ENCODE peak calls at places on chromosomes 2 and 18, in seven cellular contexts. One of them, this sample, is unnamed.

GRCh38 chr2:42147641-42148274 is 21.4 kb upstream of the EML4 start:
- DNase-seq in H1: no peak
- DNase-seq in IMR-90: peak
- DNase-seq in mesenchymal stem cell: peak
- DNase-seq in H9: no peak
- DNase-seq in mesendoderm: no peak
- DNase-seq in neuronal stem cell: no peak
- DNase-seq in this sample: peak

GRCh38 chr18:3265564-3266033 is 3.7 kb downstream of the MYL12B start:
- DNase-seq in H1: no peak
- DNase-seq in H9: no peak
- DNase-seq in neuronal stem cell: no peak
- DNase-seq in mesenchymal stem cell: peak
- DNase-seq in mesendoderm: peak
- DNase-seq in IMR-90: peak
- DNase-seq in this sample: peak

GRCh38 chr2:26685312-26685711 is 7.2 kb upstream of the KCNK3 start:
- DNase-seq in H9: no peak
- DNase-seq in mesenchymal stem cell: no peak
- DNase-seq in H1: no peak
- DNase-seq in mesendoderm: no peak
- DNase-seq in IMR-90: no peak
- DNase-seq in neuronal stem cell: no peak
- DNase-seq in this sample: no peak

GRCh38 chr2:68371581-68371980 is 6.5 kb downstream of the PLEK start:
- DNase-seq in neuronal stem cell: no peak
- DNase-seq in IMR-90: no peak
- DNase-seq in H1: no peak
- DNase-seq in mesenchymal stem cell: no peak
- DNase-seq in H9: no peak
- DNase-seq in mesendoderm: no peak
- DNase-seq in this sample: no peak

GRCh38 chr2:60118917-60119316 is 434.5 kb downstream of the BCL11A start:
- DNase-seq in mesendoderm: no peak
- DNase-seq in H9: no peak
- DNase-seq in mesenchymal stem cell: no peak
- DNase-seq in neuronal stem cell: no peak
- DNase-seq in H1: no peak
- DNase-seq in IMR-90: no peak
- DNase-seq in this sample: no peak

GRCh38 chr18:27712066-27712465 is 464.9 kb downstream of the CDH2 start:
- DNase-seq in neuronal stem cell: no peak
- DNase-seq in IMR-90: no peak
- DNase-seq in mesenchymal stem cell: no peak
- DNase-seq in H9: no peak
- DNase-seq in mesendoderm: peak
- DNase-seq in H1: no peak
- DNase-seq in this sample: no peak

GRCh38 chr2:33552758-33553461 is 46.2 kb downstream of the FAM98A start:
- DNase-seq in mesenchymal stem cell: peak
- DNase-seq in IMR-90: peak
- DNase-seq in neuronal stem cell: no peak
- DNase-seq in H9: no peak
- DNase-seq in mesendoderm: no peak
- DNase-seq in H1: no peak
- DNase-seq in this sample: peak

GRCh38 chr2:121288454-121289231 is 3.6 kb upstream of the TFCP2L1 start:
- DNase-seq in mesendoderm: no peak
- DNase-seq in mesenchymal stem cell: no peak
- DNase-seq in neuronal stem cell: no peak
- DNase-seq in H1: no peak
- DNase-seq in H9: no peak
- DNase-seq in IMR-90: no peak
- DNase-seq in this sample: no peak

GRCh38 chr2:23836505-23836904 is 90.4 kb downstream of the ATAD2B start:
- DNase-seq in IMR-90: no peak
- DNase-seq in H9: no peak
- DNase-seq in H1: no peak
- DNase-seq in mesendoderm: peak
- DNase-seq in mesenchymal stem cell: no peak
- DNase-seq in neuronal stem cell: no peak
- DNase-seq in this sample: no peak

GRCh38 chr2:101805146-101806088 is 107.9 kb downstream of the MAP4K4 start:
- DNase-seq in IMR-90: peak
- DNase-seq in neuronal stem cell: no peak
- DNase-seq in mesenchymal stem cell: peak
- DNase-seq in mesendoderm: peak
- DNase-seq in H9: no peak
- DNase-seq in H1: no peak
- DNase-seq in this sample: peak

GRCh38 chr2:8193146-8193545 is 488.7 kb upstream of the ID2 start:
- DNase-seq in mesendoderm: no peak
- DNase-seq in mesenchymal stem cell: no peak
- DNase-seq in IMR-90: peak
- DNase-seq in neuronal stem cell: peak
- DNase-seq in H1: no peak
- DNase-seq in H9: no peak
- DNase-seq in this sample: no peak

GRCh38 chr2:100592226-100592625 is 29.4 kb downstream of the PDCL3 start:
- DNase-seq in H9: no peak
- DNase-seq in mesenchymal stem cell: peak
- DNase-seq in H1: no peak
- DNase-seq in mesendoderm: no peak
- DNase-seq in IMR-90: peak
- DNase-seq in neuronal stem cell: no peak
- DNase-seq in this sample: no peak

GRCh38 chr18:67766930-67767329 is 250.4 kb upstream of the DSEL start:
- DNase-seq in mesendoderm: no peak
- DNase-seq in H1: no peak
- DNase-seq in IMR-90: peak
- DNase-seq in H9: no peak
- DNase-seq in mesenchymal stem cell: peak
- DNase-seq in neuronal stem cell: no peak
- DNase-seq in this sample: no peak

GRCh38 chr2:140128909-140129308 is 1348.7 kb upstream of the NXPH2 start:
- DNase-seq in neuronal stem cell: no peak
- DNase-seq in mesendoderm: no peak
- DNase-seq in mesenchymal stem cell: no peak
- DNase-seq in H9: no peak
- DNase-seq in IMR-90: no peak
- DNase-seq in H1: no peak
- DNase-seq in this sample: no peak

DNA sequence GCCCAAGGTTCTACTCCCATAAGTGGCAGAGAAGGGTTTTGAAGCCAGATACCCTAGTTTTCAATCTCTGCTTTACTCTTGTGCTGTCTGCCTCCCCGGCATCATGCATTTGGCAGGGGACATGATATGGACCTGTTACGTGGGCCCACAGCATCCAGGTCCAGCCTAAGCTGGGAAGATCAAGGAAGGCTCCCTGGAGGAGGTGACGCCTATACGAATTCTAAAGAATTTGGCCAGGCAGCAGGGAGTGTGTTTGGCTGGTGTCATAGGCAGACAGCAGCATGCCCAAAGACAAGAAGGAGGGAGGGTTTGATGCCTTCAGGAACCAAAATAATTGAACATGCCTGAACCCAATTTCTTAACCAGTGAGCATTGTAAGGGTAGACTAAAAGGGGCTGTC is 21.2 kb downstream of the NRP2 start:
- DNase-seq in H1: no peak
- DNase-seq in IMR-90: no peak
- DNase-seq in H9: no peak
- DNase-seq in neuronal stem cell: no peak
- DNase-seq in mesenchymal stem cell: no peak
- DNase-seq in mesendoderm: no peak
- DNase-seq in this sample: no peak
- H3K18ac ChIP-seq in H1: no peak
- H3K18ac ChIP-seq in IMR-90: no peak
- H3K18ac ChIP-seq in H9: no peak
- H3K18ac ChIP-seq in neuronal stem cell: peak
- H3K18ac ChIP-seq in mesenchymal stem cell: peak
- H3K18ac ChIP-seq in mesendoderm: peak
- H3K18ac ChIP-seq in this sample: no peak

GRCh38 chr18:22800551-22800951 is 132.6 kb upstream of the RBBP8 start:
- DNase-seq in H9: no peak
- DNase-seq in mesendoderm: no peak
- DNase-seq in H1: no peak
- DNase-seq in IMR-90: peak
- DNase-seq in neuronal stem cell: no peak
- DNase-seq in mesenchymal stem cell: peak
- DNase-seq in this sample: no peak
- H3K18ac ChIP-seq in H9: no peak
- H3K18ac ChIP-seq in mesendoderm: no peak
- H3K18ac ChIP-seq in H1: no peak
- H3K18ac ChIP-seq in IMR-90: no peak
- H3K18ac ChIP-seq in neuronal stem cell: no peak
- H3K18ac ChIP-seq in mesenchymal stem cell: no peak
- H3K18ac ChIP-seq in this sample: no peak

DNA sequence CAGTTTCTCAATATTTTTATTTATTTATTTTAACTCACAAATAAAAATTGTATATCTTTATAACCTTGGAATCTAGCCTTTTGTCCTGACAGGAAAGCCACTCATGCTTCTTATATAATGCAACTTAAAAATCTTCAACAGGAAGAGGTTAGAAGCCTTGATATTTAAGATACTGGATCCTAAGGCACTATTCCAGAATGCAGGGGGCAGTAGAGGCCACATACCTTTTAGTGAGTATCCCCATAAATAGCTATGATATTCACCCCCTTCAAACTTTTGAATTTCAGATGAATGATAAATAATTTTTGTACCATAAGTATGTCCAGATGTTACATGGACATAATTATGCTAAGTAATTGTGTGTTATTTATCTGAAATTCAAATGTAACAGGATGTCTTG is 592.7 kb upstream of the VRK2 start:
- DNase-seq in mesendoderm: peak
- DNase-seq in H1: no peak
- DNase-seq in neuronal stem cell: no peak
- DNase-seq in H9: no peak
- DNase-seq in IMR-90: no peak
- DNase-seq in mesenchymal stem cell: no peak
- DNase-seq in this sample: no peak
- H3K18ac ChIP-seq in mesendoderm: no peak
- H3K18ac ChIP-seq in H1: no peak
- H3K18ac ChIP-seq in neuronal stem cell: no peak
- H3K18ac ChIP-seq in H9: no peak
- H3K18ac ChIP-seq in IMR-90: no peak
- H3K18ac ChIP-seq in mesenchymal stem cell: no peak
- H3K18ac ChIP-seq in this sample: no peak

DNA sequence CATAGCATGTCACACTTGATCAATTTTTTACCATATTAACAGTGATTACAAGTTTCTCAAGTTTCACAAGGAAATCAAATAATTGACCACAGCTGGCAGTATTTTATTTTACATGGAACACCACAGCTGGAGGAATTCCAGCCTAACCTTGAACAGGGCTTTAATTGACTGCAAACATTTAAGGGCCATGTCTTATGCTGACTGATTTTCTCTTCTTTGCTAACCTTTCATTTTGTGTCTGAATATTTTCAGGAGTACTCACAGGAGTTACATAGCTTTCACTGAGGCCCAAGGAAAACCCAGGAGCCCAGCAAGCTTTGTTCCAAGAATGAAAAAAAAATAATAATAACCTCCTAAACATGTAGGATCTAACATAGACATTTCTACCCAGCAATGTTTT is 49.6 kb downstream of the FRZB start:
- DNase-seq in H1: no peak
- DNase-seq in mesendoderm: no peak
- DNase-seq in neuronal stem cell: no peak
- DNase-seq in H9: no peak
- DNase-seq in mesenchymal stem cell: no peak
- DNase-seq in IMR-90: peak
- DNase-seq in this sample: no peak
- H3K18ac ChIP-seq in H1: no peak
- H3K18ac ChIP-seq in mesendoderm: no peak
- H3K18ac ChIP-seq in neuronal stem cell: no peak
- H3K18ac ChIP-seq in H9: no peak
- H3K18ac ChIP-seq in mesenchymal stem cell: no peak
- H3K18ac ChIP-seq in IMR-90: no peak
- H3K18ac ChIP-seq in this sample: no peak

GRCh38 chr2:88355486-88355885 is 97.0 kb downstream of the FOXI3 start:
- DNase-seq in IMR-90: no peak
- DNase-seq in neuronal stem cell: no peak
- DNase-seq in H1: no peak
- DNase-seq in mesenchymal stem cell: no peak
- DNase-seq in H9: peak
- DNase-seq in mesendoderm: peak
- DNase-seq in this sample: no peak

GRCh38 chr2:88350641-88351601 is 101.6 kb downstream of the FOXI3 start:
- DNase-seq in IMR-90: peak
- DNase-seq in mesendoderm: peak
- DNase-seq in neuronal stem cell: peak
- DNase-seq in H9: peak
- DNase-seq in mesenchymal stem cell: no peak
- DNase-seq in H1: peak
- DNase-seq in this sample: peak

GRCh38 chr2:88345842-88346241 is 106.7 kb downstream of the FOXI3 start:
- DNase-seq in H9: no peak
- DNase-seq in IMR-90: no peak
- DNase-seq in H1: no peak
- DNase-seq in mesendoderm: no peak
- DNase-seq in mesenchymal stem cell: no peak
- DNase-seq in neuronal stem cell: no peak
- DNase-seq in this sample: no peak

DNA sequence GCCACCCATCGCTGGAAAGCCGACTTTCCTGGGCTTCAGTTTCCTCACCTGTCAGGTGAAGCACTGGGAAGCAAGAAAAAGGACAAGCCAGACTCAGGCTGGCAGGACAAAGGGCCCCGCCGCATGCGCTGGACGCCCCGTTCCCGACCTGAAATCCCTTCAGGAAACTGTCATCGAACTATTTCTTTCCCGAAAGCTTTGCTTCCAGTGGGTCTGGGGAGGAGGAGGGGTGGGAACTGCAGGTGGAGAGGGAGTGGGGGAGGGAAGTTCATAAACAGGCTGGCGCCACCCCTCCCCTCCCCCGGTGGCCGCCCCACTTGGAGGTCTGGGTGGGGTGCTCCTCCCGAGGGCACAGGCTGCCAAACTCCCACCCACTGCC is 102.2 kb downstream of the FOXI3 start:
- DNase-seq in mesendoderm: peak
- DNase-seq in IMR-90: no peak
- DNase-seq in H1: no peak
- DNase-seq in mesenchymal stem cell: no peak
- DNase-seq in H9: no peak
- DNase-seq in neuronal stem cell: no peak
- DNase-seq in this sample: no peak
- H3K18ac ChIP-seq in mesendoderm: no peak
- H3K18ac ChIP-seq in IMR-90: no peak
- H3K18ac ChIP-seq in H1: peak
- H3K18ac ChIP-seq in mesenchymal stem cell: no peak
- H3K18ac ChIP-seq in H9: peak
- H3K18ac ChIP-seq in neuronal stem cell: peak
- H3K18ac ChIP-seq in this sample: no peak

This sample was measured in trophoblast cell.